ENCODE peak calls at places on chromosomes 12 and 14, in ten cellular contexts. P is adrenal gland; W is HL-60; E is adipocyte; S is prostate gland; M is sigmoid colon; G is CD8-positive, alpha-beta memory T cell; X is small intestine; I is left lung; D is hepatocyte. H is an unnamed sample. For H3K27me3, the result is how much of the 10 kb centered on the place peaks cover.

GRCh38 chr14:100059433-100059781 is 5.8 kb upstream of the EVL start:
- DNase-seq in I (no peak), X (no peak), P (no peak), M (no peak), W (no peak), D (peak), G (no peak), S (peak), E (no peak), H (no peak)

GRCh38 chr14:54691525-54692260 is 124.8 kb downstream of the SAMD4A start:
- DNase-seq in P (peak), D (peak), M (peak), I (no peak), G (peak), X (peak), E (peak), S (peak), W (peak), H (peak)

GRCh38 chr12:40032433-40033259 is 73.2 kb downstream of the SLC2A13 start:
- DNase-seq in X (peak), P (no peak), I (no peak), W (no peak), S (no peak), E (no peak), G (no peak), M (no peak), D (peak), H (no peak)

GRCh38 chr12:13745100-13745678 is 236.2 kb downstream of the GRIN2B start:
- DNase-seq in S (no peak), I (peak), P (no peak), G (no peak), D (peak), W (no peak), E (no peak), M (no peak), X (peak), H (no peak)

GRCh38 chr12:132315951-132316350 is 13.4 kb downstream of the GALNT9 start:
- DNase-seq in E (no peak), M (no peak), X (no peak), D (no peak), P (no peak), G (no peak), S (no peak), I (peak), W (no peak), H (no peak)

GRCh38 chr14:87309557-87309956 is 683.4 kb downstream of the GALC start:
- DNase-seq in I (no peak), G (no peak), X (no peak), S (no peak), M (no peak), W (no peak), D (no peak), E (no peak), P (no peak), H (no peak)

GRCh38 chr12:85562765-85563164 is 273.4 kb downstream of the RASSF9 start:
- DNase-seq in P (no peak), D (no peak), G (no peak), X (no peak), M (no peak), S (no peak), W (no peak), I (no peak), E (no peak), H (no peak)

GRCh38 chr12:125610971-125611370 is 545.7 kb downstream of the AACS start:
- DNase-seq in E (peak), I (no peak), W (no peak), D (no peak), X (no peak), P (no peak), G (no peak), S (no peak), M (no peak), H (no peak)

GRCh38 chr12:129911437-129912049 is 7.7 kb upstream of the TMEM132D start:
- DNase-seq in I (no peak), G (no peak), P (peak), X (peak), S (peak), W (peak), D (peak), M (no peak), E (peak), H (no peak)

GRCh38 chr12:81874166-81874565 is 115.0 kb upstream of the PPFIA2 start:
- DNase-seq in G (no peak), W (no peak), X (no peak), S (no peak), D (no peak), P (no peak), I (no peak), E (no peak), M (no peak), H (no peak)

GRCh38 chr12:28866296-28866695 is 282.8 kb upstream of the FAR2 start:
- DNase-seq in E (no peak), I (no peak), S (no peak), M (no peak), D (no peak), X (no peak), P (no peak), W (no peak), G (no peak), H (no peak)

GRCh38 chr14:65277027-65277426 is 135.5 kb upstream of the FUT8 start:
- DNase-seq in P (no peak), X (no peak), I (no peak), W (no peak), M (no peak), D (no peak), E (peak), G (no peak), S (no peak), H (no peak)

GRCh38 chr14:101120636-101121398 is 217.3 kb upstream of the RTL1 start:
- DNase-seq in G (no peak), D (no peak), M (peak), I (peak), E (no peak), S (peak), X (no peak), P (peak), W (peak), H (peak)

GRCh38 chr12:114762490-114763110 is 78.6 kb upstream of the TBX3 start:
- DNase-seq in M (no peak), X (no peak), I (no peak), G (no peak), P (no peak), D (no peak), S (no peak), W (peak), E (no peak), H (no peak)

GRCh38 chr12:114343585-114343984 is 62.4 kb downstream of the TBX5 start:
- DNase-seq in D (no peak), G (no peak), W (no peak), P (no peak), X (no peak), M (no peak), S (no peak), I (no peak), E (no peak), H (no peak)

GRCh38 chr12:105704788-105705187 is 374.3 kb downstream of the C12orf75 start:
- DNase-seq in E (no peak), W (no peak), M (no peak), S (no peak), I (no peak), D (no peak), X (no peak), P (no peak), G (no peak), H (no peak)

GRCh38 chr14:91237219-91237618 is 7.3 kb downstream of the GPR68 start:
- DNase-seq in G (no peak), S (no peak), E (peak), I (no peak), P (no peak), X (no peak), M (no peak), W (no peak), D (no peak), H (no peak)

GRCh38 chr12:132803883-132804282 is 24.8 kb downstream of the GOLGA3 start:
- DNase-seq in E (no peak), W (no peak), D (no peak), P (no peak), I (peak), G (no peak), M (no peak), S (no peak), X (no peak), H (no peak)

GRCh38 chr14:58107947-58108552 is 44.0 kb downstream of the ARMH4 start:
- DNase-seq in I (no peak), S (peak), P (peak), X (peak), W (peak), M (no peak), D (peak), E (peak), G (peak), H (no peak)

DNA sequence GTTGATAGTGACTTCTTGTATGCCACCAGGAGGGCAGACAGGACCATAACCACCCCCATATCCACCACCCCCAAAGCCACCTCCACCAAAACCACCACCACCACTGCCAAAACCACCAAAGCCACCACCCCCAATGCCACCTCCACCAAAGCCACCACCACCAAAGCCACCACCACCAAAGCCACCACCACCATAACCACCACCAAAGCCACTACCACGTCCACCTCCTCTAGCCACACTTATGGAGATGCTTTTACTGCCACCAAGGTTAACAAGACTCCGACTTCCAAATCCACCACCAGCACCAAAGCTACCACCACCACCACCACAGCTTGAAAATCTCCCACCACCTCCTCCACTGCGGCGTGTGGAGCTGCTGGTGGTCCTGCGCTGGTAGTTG is 332 bp downstream of the KRT1 start:
- DNase-seq in E (no peak), X (no peak), M (no peak), D (no peak), I (no peak), P (no peak), G (no peak), W (no peak), S (no peak), H (no peak)
- H3K27me3 ChIP-seq in E (half or more), X (under half), M (under half), D (under half), I (under half), P (under half), G (under half), W (under half), S (under half), H (under half)

DNA sequence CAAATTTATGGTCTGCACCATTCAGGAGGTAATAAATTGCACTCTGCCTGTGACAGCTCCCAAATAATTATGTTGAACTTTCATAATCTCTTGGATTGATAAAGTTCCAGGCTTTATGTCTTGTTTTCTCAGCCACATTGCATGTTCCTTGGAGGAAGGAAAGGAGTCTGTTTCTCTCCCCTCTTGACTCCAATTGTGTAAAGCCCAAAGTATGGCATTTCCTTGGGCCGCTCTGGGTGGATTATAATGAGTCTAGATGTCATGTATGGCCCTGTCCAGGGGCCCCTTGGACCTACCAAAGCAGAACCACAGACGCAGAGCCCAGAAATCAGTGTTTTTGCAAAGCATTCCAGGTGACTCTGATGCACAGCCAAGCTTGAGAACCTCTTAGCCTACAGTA is 160.8 kb downstream of the KSR2 start:
- DNase-seq in X (no peak), E (no peak), P (no peak), W (no peak), I (no peak), S (no peak), G (no peak), M (no peak), D (no peak), H (no peak)
- H3K27me3 ChIP-seq in X (under half), E (under half), P (under half), W (under half), I (under half), S (under half), G (under half), M (under half), D (under half), H (under half)

DNA sequence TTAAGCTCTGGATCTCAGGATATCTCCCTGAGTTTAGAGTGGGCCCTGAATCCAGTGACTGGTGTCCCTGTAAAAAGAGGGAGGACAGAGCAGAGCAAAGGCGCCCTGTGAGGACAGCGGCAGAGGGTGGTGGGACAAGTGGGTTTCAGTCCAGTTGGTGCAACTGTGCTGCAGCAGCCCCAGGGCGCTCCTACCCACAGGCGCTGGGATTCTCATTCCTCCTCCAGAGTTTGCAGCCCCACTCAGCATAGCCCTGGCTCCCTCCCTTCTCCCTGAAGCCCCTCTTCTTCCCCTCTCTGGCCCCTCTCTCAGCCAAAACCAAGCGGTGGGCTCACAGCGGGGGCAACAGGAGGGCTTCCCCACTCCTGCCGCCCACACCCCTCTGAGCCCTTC is 1.6 kb downstream of the TMEM179 start:
- DNase-seq in X (no peak), I (peak), D (no peak), W (no peak), S (no peak), G (no peak), E (no peak), P (no peak), M (no peak), H (no peak)
- H3K27me3 ChIP-seq in X (under half), I (half or more), D (under half), W (under half), S (under half), G (under half), E (half or more), P (under half), M (under half), H (under half)

GRCh38 chr12:102962986-102963385 is 5.5 kb downstream of the ASCL1 start:
- DNase-seq in G (no peak), I (no peak), X (no peak), P (no peak), M (no peak), W (no peak), S (no peak), E (no peak), D (no peak), H (no peak)
- H3K27me3 ChIP-seq in G (half or more), I (half or more), X (under half), P (half or more), M (half or more), W (half or more), S (half or more), E (half or more), D (half or more), H (under half)

DNA sequence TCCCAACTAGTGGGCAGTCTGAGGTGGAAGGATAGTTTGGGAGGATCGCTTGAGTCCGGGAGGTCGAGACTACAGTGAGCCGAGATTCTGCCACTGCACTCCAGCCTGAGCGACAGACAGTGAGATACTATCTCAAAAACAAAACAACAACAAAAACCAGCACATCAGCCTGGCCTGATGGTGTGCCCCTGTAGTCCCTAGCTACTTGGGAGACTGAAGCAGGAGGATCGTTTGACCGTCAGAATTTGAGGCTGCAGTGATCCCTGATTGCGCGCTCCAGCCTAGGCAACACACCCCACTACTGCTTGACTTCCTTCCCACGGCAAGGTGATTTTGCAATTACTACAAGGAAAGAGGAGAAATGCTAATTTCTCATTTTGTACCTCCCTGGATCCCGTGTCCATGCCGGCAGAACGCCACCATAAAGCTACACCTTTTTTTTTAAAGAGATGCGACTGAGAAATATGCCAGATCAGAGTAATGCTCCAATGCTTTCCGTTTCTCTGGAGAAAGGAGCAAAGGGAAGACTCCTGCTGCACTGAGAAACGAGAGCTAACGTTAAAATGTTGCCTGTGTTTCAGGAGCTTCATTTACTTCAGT is 665 bp upstream of the SCFD1 start:
- DNase-seq in M (no peak), I (no peak), S (no peak), D (peak), X (peak), E (peak), W (no peak), G (peak), P (peak), H (no peak)
- H3K27me3 ChIP-seq in M (under half), I (under half), S (under half), D (under half), X (under half), E (under half), W (under half), G (under half), P (under half), H (under half)

DNA sequence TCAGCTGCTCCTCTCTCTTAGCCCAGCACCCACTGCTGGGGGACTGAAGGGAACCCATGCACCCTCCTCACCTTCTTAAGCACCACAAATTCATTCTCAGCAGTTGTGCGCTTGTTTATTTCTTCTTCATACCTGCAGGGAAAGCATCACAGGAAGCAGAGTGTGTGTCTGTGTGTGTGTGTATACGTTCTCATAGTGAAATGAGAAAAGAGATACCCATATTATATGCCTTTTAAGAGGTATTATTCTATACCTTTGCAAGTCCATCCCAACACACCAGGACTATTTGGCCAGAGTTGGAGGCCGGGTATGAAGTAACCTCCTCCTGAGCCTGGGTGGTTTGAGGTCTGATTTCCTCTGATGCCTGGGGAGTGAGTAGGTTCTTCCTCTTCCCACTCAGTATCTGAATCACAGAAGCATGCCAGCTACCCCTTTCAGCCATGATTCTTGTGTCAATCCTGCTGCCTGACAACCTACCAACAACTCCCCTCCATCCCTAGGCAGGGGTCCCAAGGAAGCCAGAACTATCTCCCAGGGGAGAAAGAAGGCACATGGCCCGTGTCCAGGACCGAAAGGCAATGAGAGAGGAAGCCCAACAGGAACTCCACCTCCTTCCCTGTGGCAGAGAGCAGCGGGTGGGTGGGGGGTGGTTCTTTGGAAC is 3.0 kb downstream of the KRT73 start:
- DNase-seq in M (no peak), P (no peak), I (no peak), E (no peak), G (no peak), S (no peak), D (no peak), W (no peak), X (no peak), H (no peak)
- H3K27me3 ChIP-seq in M (under half), P (under half), I (under half), E (half or more), G (under half), S (under half), D (under half), W (under half), X (under half), H (under half)

GRCh38 chr12:1880153-1880845 is 38.2 kb downstream of the CACNA2D4 start:
- DNase-seq in G (no peak), M (no peak), E (no peak), S (no peak), P (no peak), W (no peak), D (peak), I (no peak), X (no peak), H (no peak)

GRCh38 chr12:1880876-1881275 is 37.6 kb downstream of the CACNA2D4 start:
- DNase-seq in W (no peak), G (no peak), M (no peak), I (no peak), P (no peak), S (no peak), E (no peak), D (no peak), X (no peak), H (no peak)

GRCh38 chr12:1878214-1878613 is 40.2 kb downstream of the CACNA2D4 start:
- DNase-seq in P (no peak), M (no peak), G (no peak), I (no peak), E (no peak), S (no peak), W (no peak), D (peak), X (no peak), H (no peak)

GRCh38 chr12:1878695-1879094 is 39.8 kb downstream of the CACNA2D4 start:
- DNase-seq in P (no peak), I (no peak), M (no peak), W (no peak), S (no peak), G (no peak), X (no peak), E (no peak), D (peak), H (no peak)

DNA sequence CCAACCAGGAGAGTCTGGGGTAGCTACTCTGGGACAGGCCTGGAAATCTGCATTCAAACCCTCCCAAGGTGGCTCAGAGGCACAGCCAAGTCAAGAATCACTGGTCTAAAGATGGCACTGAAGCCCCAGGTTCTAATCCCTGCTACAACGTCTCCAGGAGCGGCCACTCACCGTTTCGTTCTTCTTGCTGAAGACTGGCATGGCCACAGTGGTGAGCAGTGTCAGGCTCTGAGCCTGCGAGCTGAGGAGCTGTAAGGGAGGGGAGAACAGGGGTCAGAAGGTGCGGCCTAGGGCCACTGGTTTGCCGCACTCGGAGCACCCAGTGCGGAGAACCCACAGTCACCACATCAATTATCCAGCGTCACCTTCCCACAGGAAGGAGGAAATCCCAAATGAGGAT is 38.8 kb downstream of the CACNA2D4 start:
- DNase-seq in P (no peak), I (no peak), W (no peak), D (peak), S (no peak), G (no peak), X (no peak), E (no peak), M (no peak), H (no peak)
- H3K27me3 ChIP-seq in P (under half), I (under half), W (under half), D (under half), S (under half), G (under half), X (under half), E (half or more), M (under half), H (under half)